ENCODE peak calls at places on chromosomes 4 and X, in ten cellular contexts. G is stimulated activated CD8-positive, alpha-beta memory T cell treated with anti-CD3 and anti-CD28 coated beads, Interleukin-2, amount 100 ng/mL, for 48 hours; U is NT2/D1; D is upper lobe of right lung; C is right cardiac atrium; K is frontal cortex; W is omental fat pad; F is D341Med; A is transverse colon; M is astrocyte of the spinal cord. J is an unnamed sample.

GRCh38 chrX:45668686-45669443 is 468.2 kb upstream of the DIPK2B start:
- DNase-seq in G (no peak), U (no peak), D (no peak), C (no peak), K (no peak), W (no peak), F (no peak), A (no peak), M (peak; percentile 94), J (peak; percentile 85)

GRCh38 chrX:9542106-9542764 is 77.4 kb downstream of the TBL1X start:
- DNase-seq in G (no peak), U (no peak), D (no peak), C (no peak), K (no peak), W (no peak), F (no peak), A (no peak), M (no peak), J (no peak)

GRCh38 chrX:84133023-84133422 is 55.0 kb downstream of the RPS6KA6 start:
- DNase-seq in G (no peak), U (no peak), D (no peak), C (no peak), K (no peak), W (no peak), F (no peak), A (no peak), M (no peak), J (peak; percentile 8)

GRCh38 chr4:80196259-80197131 is 808 bp upstream of the PRDM8 start:
- DNase-seq in G (no peak), U (no peak), D (no peak), C (peak; percentile 39), K (no peak), W (no peak), F (peak; percentile 66), A (no peak), M (no peak), J (no peak)

GRCh38 chrX:2502668-2503519 is 2.1 kb upstream of the DHRSX start:
- DNase-seq in G (no peak), U (no peak), D (no peak), C (no peak), K (no peak), W (no peak), F (no peak), A (peak; percentile 37), M (no peak), J (peak; percentile 25)

GRCh38 chr4:112793033-112793432 is 156.1 kb downstream of the LARP7 start:
- DNase-seq in G (no peak), U (no peak), D (no peak), C (no peak), K (no peak), W (no peak), F (no peak), A (no peak), M (no peak), J (no peak)

GRCh38 chr4:621296-622070 is 3.9 kb upstream of the PDE6B start:
- DNase-seq in G (no peak), U (no peak), D (no peak), C (no peak), K (no peak), W (no peak), F (no peak), A (no peak), M (no peak), J (no peak)

GRCh38 chrX:155000841-155001240 is 21.7 kb downstream of the F8 start:
- DNase-seq in G (no peak), U (no peak), D (no peak), C (no peak), K (no peak), W (no peak), F (no peak), A (no peak), M (no peak), J (no peak)

GRCh38 chrX:48908600-48908999 is 2.8 kb downstream of the SLC35A2 start:
- DNase-seq in G (no peak), U (no peak), D (no peak), C (no peak), K (no peak), W (no peak), F (no peak), A (no peak), M (no peak), J (no peak)

J was measured in choroid plexus epithelial cell.